ENCODE peak calls at places on chromosomes 1 and 21, in nine cellular contexts. S is AG04450; Z is AG09319; E is glutamatergic neuron; G is RWPE1; C is neural progenitor cell; R is CD8-positive, alpha-beta T cell; J is HFF-Myc; V is A549. P is an unnamed sample.
A peak's percentile ranks its signal among the peaks of the same experiment; 100 is the strongest.

GRCh38 chr1:29983366-29983765 is 740.0 kb downstream of the MATN1 start:
- DNase-seq in S (no peak), R (no peak), E (no peak), J (no peak), Z (no peak), C (no peak), G (no peak), V (no peak), P (no peak)

GRCh38 chr1:41898191-41898713 is 20.5 kb downstream of the HIVEP3 start:
- DNase-seq in J (peak; percentile 37), R (peak; percentile 62), E (no peak), C (no peak), G (no peak), Z (no peak), V (peak; percentile 26), S (no peak), P (no peak)

GRCh38 chr21:39660191-39660590 is 47.5 kb downstream of the B3GALT5 start:
- DNase-seq in E (no peak), C (no peak), J (peak; percentile 45), Z (no peak), R (no peak), G (no peak), V (no peak), S (peak; percentile 46), P (no peak)

GRCh38 chr1:84605157-84605556 is 30.9 kb upstream of the CTBS start:
- DNase-seq in G (no peak), J (no peak), R (no peak), V (no peak), Z (no peak), C (no peak), S (no peak), E (peak; percentile 18), P (no peak)

GRCh38 chr1:17201201-17202021 is 3.5 kb upstream of the PADI1 start:
- DNase-seq in Z (no peak), R (no peak), V (peak; percentile 63), G (no peak), J (no peak), E (no peak), C (no peak), S (no peak), P (peak; percentile 52)

GRCh38 chr1:226132731-226133503 is 53.6 kb downstream of the ACBD3 start:
- DNase-seq in G (peak; percentile 37), J (no peak), C (no peak), R (no peak), S (no peak), V (no peak), Z (no peak), E (no peak), P (peak; percentile 75)

GRCh38 chr1:170707116-170707515 is 43.2 kb downstream of the PRRX1 start:
- DNase-seq in C (no peak), G (no peak), V (no peak), Z (no peak), J (no peak), E (no peak), R (no peak), S (no peak), P (no peak)

GRCh38 chr1:205319081-205320018 is 2.2 kb downstream of the NUAK2 start:
- DNase-seq in E (no peak), V (peak; percentile 80), R (peak; percentile 26), Z (peak; percentile 43), S (no peak), C (no peak), G (peak; percentile 91), J (peak; percentile 26), P (peak; percentile 80)

GRCh38 chr1:148353461-148354283 is 129.4 kb downstream of the PPIAL4G start:
- DNase-seq in E (no peak), Z (peak; percentile 52), S (no peak), R (no peak), G (peak; percentile 35), V (peak; percentile 93), C (peak; percentile 67), J (peak; percentile 68), P (peak; percentile 7)

GRCh38 chr1:100034465-100034864 is 64.7 kb downstream of the SLC35A3 start:
- DNase-seq in V (peak; percentile 31), S (peak; percentile 11), G (peak; percentile 40), E (no peak), R (no peak), J (no peak), Z (no peak), C (peak; percentile 46), P (no peak)
- TF ChIP-seq CTCF in V (peak; percentile 28), S (peak; percentile 42), G (no peak), E (peak; percentile 33), R (peak; percentile 35), J (peak; percentile 33), Z (peak; percentile 20), C (peak; percentile 63), P (no peak)

GRCh38 chr1:77313491-77313890 is 31.7 kb downstream of the AK5 start:
- DNase-seq in V (peak; percentile 27), Z (no peak), E (no peak), R (peak; percentile 28), C (peak; percentile 56), S (no peak), G (no peak), J (peak; percentile 11), P (peak; percentile 56)
- TF ChIP-seq CTCF in V (peak; percentile 23), Z (peak; percentile 12), E (no peak), R (no peak), C (peak; percentile 52), S (peak; percentile 45), G (no peak), J (peak; percentile 54), P (peak; percentile 71)

GRCh38 chr1:167057297-167057688 is 32.9 kb downstream of the GPA33 start:
- DNase-seq in G (peak; percentile 38), C (peak; percentile 82), V (peak; percentile 76), J (no peak), S (no peak), R (no peak), E (peak; percentile 49), Z (no peak), P (peak; percentile 75)
- TF ChIP-seq CTCF in G (peak; percentile 40), C (peak; percentile 77), V (peak; percentile 62), J (peak; percentile 39), S (peak; percentile 27), R (no peak), E (no peak), Z (peak; percentile 12), P (peak; percentile 62)

DNA sequence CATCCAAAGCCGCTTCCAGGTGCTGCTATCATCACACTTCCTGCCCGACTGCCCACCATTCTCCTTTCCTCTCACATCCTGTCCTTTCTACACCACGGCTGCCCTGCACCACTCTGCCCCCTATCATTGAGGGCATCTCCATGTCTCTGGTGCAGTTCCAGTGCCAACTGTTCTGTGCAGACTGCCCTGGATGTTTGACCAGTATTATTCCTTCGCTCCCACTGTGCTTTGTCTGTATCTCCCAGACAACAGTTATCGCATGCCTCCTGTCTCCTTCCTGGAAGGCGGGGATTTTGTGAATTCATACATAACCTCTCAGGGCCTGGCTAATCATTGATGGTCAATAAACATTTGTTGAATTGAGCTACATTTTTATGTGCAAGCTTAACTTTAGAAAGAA is 63.6 kb upstream of the GNG12 start:
- DNase-seq in C (no peak), Z (no peak), J (no peak), G (no peak), S (no peak), E (no peak), V (peak; percentile 83), R (no peak), P (peak; percentile 71)
- TF ChIP-seq CTCF in C (no peak), Z (no peak), J (no peak), G (no peak), S (no peak), E (no peak), V (no peak), R (no peak), P (no peak)

GRCh38 chr1:176954242-176954641 is 210.3 kb downstream of the ASTN1 start:
- DNase-seq in E (no peak), C (peak; percentile 6), S (no peak), J (no peak), R (no peak), G (no peak), V (peak; percentile 10), Z (no peak), P (no peak)
- TF ChIP-seq CTCF in E (peak; percentile 60), C (peak; percentile 31), S (no peak), J (no peak), R (no peak), G (no peak), V (no peak), Z (no peak), P (peak; percentile 23)

GRCh38 chr1:153973071-153973470 is 4.4 kb downstream of the JTB start:
- DNase-seq in S (no peak), Z (no peak), J (no peak), E (no peak), G (no peak), C (no peak), V (no peak), R (no peak), P (no peak)

GRCh38 chr1:153977250-153978240 is at the start of gene JTB:
- DNase-seq in V (peak; percentile 82), E (peak; percentile 89), G (peak; percentile 83), C (peak; percentile 96), S (no peak), R (peak; percentile 84), J (peak; percentile 51), Z (no peak), P (peak; percentile 90)

GRCh38 chr1:153973478-153973877 is 4.0 kb downstream of the JTB start:
- DNase-seq in C (no peak), J (no peak), Z (no peak), V (no peak), S (no peak), E (no peak), R (no peak), G (no peak), P (no peak)

GRCh38 chr1:153978274-153978909 is 918 bp upstream of the JTB start:
- DNase-seq in C (no peak), J (no peak), E (no peak), S (no peak), R (no peak), G (no peak), Z (no peak), V (no peak), P (no peak)

GRCh38 chr1:153976819-153977249 is 640 bp downstream of the JTB start:
- DNase-seq in V (no peak), G (no peak), J (no peak), Z (no peak), S (no peak), E (no peak), R (no peak), C (peak; percentile 34), P (no peak)
- TF ChIP-seq CTCF in V (no peak), G (no peak), J (no peak), Z (no peak), S (no peak), E (no peak), R (no peak), C (no peak), P (no peak)

DNA sequence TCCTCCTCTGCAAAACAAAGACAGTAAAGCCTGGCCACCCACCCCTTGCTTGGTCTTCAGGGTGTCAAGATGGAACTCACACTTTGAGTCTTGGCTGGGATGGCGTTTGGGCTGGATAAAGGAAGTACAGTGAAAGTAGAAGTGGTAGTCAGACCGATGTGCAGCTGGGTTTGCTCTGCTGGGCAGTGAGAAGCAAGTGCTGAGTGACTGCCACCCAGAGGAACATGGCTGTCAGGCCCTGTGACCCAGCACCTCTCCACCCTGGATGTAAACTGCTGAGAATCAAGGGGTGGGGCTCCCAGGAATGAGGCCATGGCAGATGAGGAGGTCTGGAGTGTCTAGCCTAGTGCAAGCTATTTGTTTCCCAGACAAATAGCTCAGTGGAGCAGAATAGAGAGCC is 51.2 kb downstream of the POFUT2 start:
- DNase-seq in G (no peak), R (no peak), C (no peak), Z (no peak), V (no peak), S (no peak), E (no peak), J (no peak), P (no peak)
- TF ChIP-seq CTCF in G (no peak), R (no peak), C (no peak), Z (no peak), V (no peak), S (no peak), E (no peak), J (no peak), P (no peak)

P was measured in Calu3.